ENCODE peak calls at places on chromosomes 6 and 20, in four cellular contexts. One of them, this sample, is unnamed.

GRCh38 chr20:53338716-53339115 is 254.9 kb downstream of the ZNF217 start:
- DNase-seq in GM12878: no peak
- DNase-seq in SK-N-SH: no peak
- DNase-seq in HepG2: no peak
- DNase-seq in this sample: no peak

GRCh38 chr6:113526553-113526952 is 330.6 kb upstream of the MARCKS start:
- DNase-seq in GM12878: no peak
- DNase-seq in SK-N-SH: no peak
- DNase-seq in HepG2: no peak
- DNase-seq in this sample: no peak

GRCh38 chr20:9036593-9036992 is 32.3 kb upstream of the PLCB4 start:
- DNase-seq in GM12878: no peak
- DNase-seq in SK-N-SH: no peak
- DNase-seq in HepG2: no peak
- DNase-seq in this sample: no peak

GRCh38 chr6:144411506-144412165 is 126.5 kb downstream of the UTRN start:
- DNase-seq in GM12878: no peak
- DNase-seq in SK-N-SH: no peak
- DNase-seq in HepG2: no peak
- DNase-seq in this sample: no peak

GRCh38 chr6:33316603-33317417 is 734 bp downstream of the ZBTB22 start:
- DNase-seq in GM12878: no peak
- DNase-seq in SK-N-SH: peak; percentile 40
- DNase-seq in HepG2: no peak
- DNase-seq in this sample: no peak

GRCh38 chr6:88650029-88650619 is 313.3 kb downstream of the RNGTT start:
- DNase-seq in GM12878: peak; percentile 97
- DNase-seq in SK-N-SH: no peak
- DNase-seq in HepG2: no peak
- DNase-seq in this sample: no peak

GRCh38 chr6:36730424-36731380 is 33.1 kb downstream of the RAB44 start:
- DNase-seq in GM12878: no peak
- DNase-seq in SK-N-SH: no peak
- DNase-seq in HepG2: no peak
- DNase-seq in this sample: no peak

GRCh38 chr20:34150616-34151015 is 38.6 kb upstream of the EIF2S2 start:
- DNase-seq in GM12878: no peak
- DNase-seq in SK-N-SH: no peak
- DNase-seq in HepG2: no peak
- DNase-seq in this sample: no peak

GRCh38 chr6:12538881-12539357 is 177.6 kb upstream of the PHACTR1 start:
- DNase-seq in GM12878: no peak
- DNase-seq in SK-N-SH: no peak
- DNase-seq in HepG2: peak; percentile 79
- DNase-seq in this sample: peak; percentile 5

GRCh38 chr20:36093025-36093803 is 61.3 kb upstream of the EPB41L1 start:
- DNase-seq in GM12878: no peak
- DNase-seq in SK-N-SH: peak; percentile 66
- DNase-seq in HepG2: no peak
- DNase-seq in this sample: peak; percentile 82

GRCh38 chr6:135008941-135009290 is 45.7 kb downstream of the HBS1L start:
- DNase-seq in GM12878: no peak
- DNase-seq in SK-N-SH: no peak
- DNase-seq in HepG2: no peak
- DNase-seq in this sample: no peak

GRCh38 chr20:39269031-39269461 is 306.9 kb downstream of the DHX35 start:
- DNase-seq in GM12878: no peak
- DNase-seq in SK-N-SH: peak; percentile 77
- DNase-seq in HepG2: peak; percentile 29
- DNase-seq in this sample: peak; percentile 25

GRCh38 chr6:168722397-168722796 is 281.4 kb downstream of the SMOC2 start:
- DNase-seq in GM12878: no peak
- DNase-seq in SK-N-SH: no peak
- DNase-seq in HepG2: no peak
- DNase-seq in this sample: no peak

GRCh38 chr20:64133951-64134407 is 26.6 kb upstream of the NPBWR2 start:
- DNase-seq in GM12878: no peak
- DNase-seq in SK-N-SH: peak; percentile 66
- DNase-seq in HepG2: no peak
- DNase-seq in this sample: no peak

GRCh38 chr20:10648651-10649050 is 25.1 kb downstream of the JAG1 start:
- DNase-seq in GM12878: peak; percentile 28
- DNase-seq in SK-N-SH: no peak
- DNase-seq in HepG2: no peak
- DNase-seq in this sample: no peak

GRCh38 chr6:107419747-107420146 is 39.6 kb downstream of the PDSS2 start:
- DNase-seq in GM12878: no peak
- DNase-seq in SK-N-SH: no peak
- DNase-seq in HepG2: no peak
- DNase-seq in this sample: peak; percentile 5

GRCh38 chr20:54650201-54650722 is 174.9 kb downstream of the DOK5 start:
- DNase-seq in GM12878: no peak
- DNase-seq in SK-N-SH: no peak
- DNase-seq in HepG2: no peak
- DNase-seq in this sample: no peak

GRCh38 chr6:129638055-129639019 is 71.6 kb downstream of the ARHGAP18 start:
- DNase-seq in GM12878: no peak
- DNase-seq in SK-N-SH: no peak
- DNase-seq in HepG2: peak; percentile 85
- DNase-seq in this sample: peak; percentile 25

GRCh38 chr20:7627734-7628663 is 312.3 kb downstream of the HAO1 start:
- DNase-seq in GM12878: no peak
- DNase-seq in SK-N-SH: no peak
- DNase-seq in HepG2: no peak
- DNase-seq in this sample: no peak

GRCh38 chr6:169859978-169860703 is 108.7 kb downstream of the ERMARD start:
- DNase-seq in GM12878: no peak
- DNase-seq in SK-N-SH: peak; percentile 19
- DNase-seq in HepG2: no peak
- DNase-seq in this sample: no peak

GRCh38 chr6:73854998-73855718 is 159.2 kb downstream of the CD109 start:
- DNase-seq in GM12878: no peak
- DNase-seq in SK-N-SH: peak; percentile 46
- DNase-seq in HepG2: peak; percentile 46
- DNase-seq in this sample: peak; percentile 1
- TF ChIP-seq CTCF in GM12878: peak; percentile 59
- TF ChIP-seq CTCF in SK-N-SH: peak; percentile 81
- TF ChIP-seq CTCF in HepG2: peak; percentile 54
- TF ChIP-seq CTCF in this sample: peak; percentile 70

GRCh38 chr6:91860951-91861350 is 1274.1 kb upstream of the MAP3K7 start:
- DNase-seq in GM12878: no peak
- DNase-seq in SK-N-SH: no peak
- DNase-seq in HepG2: no peak
- DNase-seq in this sample: no peak
- TF ChIP-seq PBX3 in GM12878: no peak
- TF ChIP-seq PBX3 in SK-N-SH: no peak
- TF ChIP-seq PBX3 in HepG2: no peak
- TF ChIP-seq PBX3 in this sample: no peak

GRCh38 chr20:50509923-50510705 is at the start of gene PTPN1:
- DNase-seq in GM12878: peak; percentile 94
- DNase-seq in SK-N-SH: peak; percentile 98
- DNase-seq in HepG2: peak; percentile 99
- DNase-seq in this sample: peak; percentile 98
- TF ChIP-seq CTCF in GM12878: no peak
- TF ChIP-seq CTCF in SK-N-SH: no peak
- TF ChIP-seq CTCF in HepG2: peak; percentile 42
- TF ChIP-seq CTCF in this sample: no peak

GRCh38 chr6:28001751-28002150 is 44.7 kb downstream of the OR2B6 start:
- DNase-seq in GM12878: no peak
- DNase-seq in SK-N-SH: no peak
- DNase-seq in HepG2: no peak
- DNase-seq in this sample: no peak

GRCh38 chr6:28003661-28004060 is 46.6 kb downstream of the OR2B6 start:
- DNase-seq in GM12878: no peak
- DNase-seq in SK-N-SH: no peak
- DNase-seq in HepG2: no peak
- DNase-seq in this sample: no peak

GRCh38 chr6:28002181-28002580 is 45.1 kb downstream of the OR2B6 start:
- DNase-seq in GM12878: no peak
- DNase-seq in SK-N-SH: no peak
- DNase-seq in HepG2: no peak
- DNase-seq in this sample: no peak

GRCh38 chr6:28004350-28005123 is 47.5 kb downstream of the OR2B6 start:
- DNase-seq in GM12878: no peak
- DNase-seq in SK-N-SH: no peak
- DNase-seq in HepG2: no peak
- DNase-seq in this sample: no peak

GRCh38 chr6:28003059-28003458 is 46.0 kb downstream of the OR2B6 start:
- DNase-seq in GM12878: no peak
- DNase-seq in SK-N-SH: no peak
- DNase-seq in HepG2: no peak
- DNase-seq in this sample: no peak
- TF ChIP-seq PBX3 in GM12878: no peak
- TF ChIP-seq PBX3 in SK-N-SH: no peak
- TF ChIP-seq PBX3 in HepG2: no peak
- TF ChIP-seq PBX3 in this sample: no peak

GRCh38 chr6:39303425-39304153 is 10.6 kb downstream of the KCNK17 start:
- DNase-seq in GM12878: no peak
- DNase-seq in SK-N-SH: no peak
- DNase-seq in HepG2: no peak
- DNase-seq in this sample: no peak
- TF ChIP-seq CTCF in GM12878: no peak
- TF ChIP-seq CTCF in SK-N-SH: peak; percentile 29
- TF ChIP-seq CTCF in HepG2: no peak
- TF ChIP-seq CTCF in this sample: no peak

GRCh38 chr6:121848523-121849255 is 413.2 kb downstream of the GJA1 start:
- DNase-seq in GM12878: no peak
- DNase-seq in SK-N-SH: no peak
- DNase-seq in HepG2: no peak
- DNase-seq in this sample: no peak
- TF ChIP-seq PBX3 in GM12878: no peak
- TF ChIP-seq PBX3 in SK-N-SH: no peak
- TF ChIP-seq PBX3 in HepG2: no peak
- TF ChIP-seq PBX3 in this sample: no peak

DNA sequence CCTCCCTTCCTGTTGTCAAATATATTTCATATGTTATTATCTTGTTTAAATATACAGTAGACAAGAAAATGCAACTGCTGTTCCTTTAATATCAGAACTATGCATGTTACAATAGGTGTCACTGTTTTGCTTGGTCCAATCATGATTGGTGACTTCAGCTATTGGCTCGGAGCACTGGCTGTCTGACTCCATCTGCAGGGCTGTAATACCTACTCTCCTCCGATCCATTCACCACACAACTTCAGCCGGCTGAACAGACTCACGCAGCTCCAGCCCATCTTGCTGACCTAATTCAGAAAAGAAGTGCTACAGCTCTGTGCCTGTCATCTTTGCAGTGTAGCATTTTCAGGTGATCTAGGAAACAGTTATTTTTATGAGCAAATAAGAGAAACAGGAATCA is at the start of gene BTBD3:
- DNase-seq in GM12878: no peak
- DNase-seq in SK-N-SH: peak; percentile 39
- DNase-seq in HepG2: no peak
- DNase-seq in this sample: no peak
- TF ChIP-seq CTCF in GM12878: no peak
- TF ChIP-seq CTCF in SK-N-SH: no peak
- TF ChIP-seq CTCF in HepG2: no peak
- TF ChIP-seq CTCF in this sample: no peak

DNA sequence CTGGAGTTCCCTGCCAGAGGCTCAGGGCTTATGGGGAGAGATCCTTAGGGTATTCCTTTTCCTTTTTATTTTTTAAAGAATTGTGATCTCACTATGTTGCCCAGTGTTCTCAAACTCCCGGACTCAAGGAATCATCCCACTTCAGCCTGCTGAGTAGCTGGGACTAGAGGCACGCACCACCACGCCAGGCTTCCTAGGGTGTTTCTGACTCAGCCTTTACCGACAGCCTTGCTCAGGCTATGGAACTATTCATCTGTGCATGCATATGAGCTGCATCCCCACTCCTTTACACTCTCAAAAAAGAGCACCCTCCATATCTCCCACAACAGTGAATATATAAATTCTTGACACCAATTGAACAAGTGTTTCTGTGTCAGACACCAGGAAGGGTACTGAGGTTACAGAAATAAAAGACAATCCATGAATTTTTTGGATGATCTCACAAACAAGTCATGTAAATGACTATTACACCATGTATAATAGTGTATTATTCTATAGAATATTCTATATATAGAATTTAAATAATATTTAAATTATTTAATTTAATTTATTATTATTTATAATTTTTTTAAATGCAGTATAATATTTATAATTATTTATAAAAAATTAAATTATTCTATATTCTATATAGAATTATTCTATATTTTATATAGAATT is 40.5 kb upstream of the UBR2 start:
- DNase-seq in GM12878: no peak
- DNase-seq in SK-N-SH: no peak
- DNase-seq in HepG2: no peak
- DNase-seq in this sample: no peak
- TF ChIP-seq PBX3 in GM12878: no peak
- TF ChIP-seq PBX3 in SK-N-SH: no peak
- TF ChIP-seq PBX3 in HepG2: no peak
- TF ChIP-seq PBX3 in this sample: no peak

GRCh38 chr6:14710421-14710820 is 535.4 kb upstream of the JARID2 start:
- DNase-seq in GM12878: no peak
- DNase-seq in SK-N-SH: no peak
- DNase-seq in HepG2: no peak
- DNase-seq in this sample: no peak

GRCh38 chr6:14709900-14710299 is 536.0 kb upstream of the JARID2 start:
- DNase-seq in GM12878: no peak
- DNase-seq in SK-N-SH: no peak
- DNase-seq in HepG2: no peak
- DNase-seq in this sample: no peak

GRCh38 chr6:14711704-14712397 is 534.0 kb upstream of the JARID2 start:
- DNase-seq in GM12878: no peak
- DNase-seq in SK-N-SH: no peak
- DNase-seq in HepG2: no peak
- DNase-seq in this sample: no peak

GRCh38 chr6:14713008-14713452 is 532.8 kb upstream of the JARID2 start:
- DNase-seq in GM12878: no peak
- DNase-seq in SK-N-SH: no peak
- DNase-seq in HepG2: no peak
- DNase-seq in this sample: peak; percentile 21

GRCh38 chr6:14711056-14711703 is 534.7 kb upstream of the JARID2 start:
- DNase-seq in GM12878: no peak
- DNase-seq in SK-N-SH: peak; percentile 25
- DNase-seq in HepG2: peak; percentile 28
- DNase-seq in this sample: peak; percentile 19
- TF ChIP-seq CTCF in GM12878: peak; percentile 77
- TF ChIP-seq CTCF in SK-N-SH: peak; percentile 48
- TF ChIP-seq CTCF in HepG2: peak; percentile 57
- TF ChIP-seq CTCF in this sample: peak; percentile 20

DNA sequence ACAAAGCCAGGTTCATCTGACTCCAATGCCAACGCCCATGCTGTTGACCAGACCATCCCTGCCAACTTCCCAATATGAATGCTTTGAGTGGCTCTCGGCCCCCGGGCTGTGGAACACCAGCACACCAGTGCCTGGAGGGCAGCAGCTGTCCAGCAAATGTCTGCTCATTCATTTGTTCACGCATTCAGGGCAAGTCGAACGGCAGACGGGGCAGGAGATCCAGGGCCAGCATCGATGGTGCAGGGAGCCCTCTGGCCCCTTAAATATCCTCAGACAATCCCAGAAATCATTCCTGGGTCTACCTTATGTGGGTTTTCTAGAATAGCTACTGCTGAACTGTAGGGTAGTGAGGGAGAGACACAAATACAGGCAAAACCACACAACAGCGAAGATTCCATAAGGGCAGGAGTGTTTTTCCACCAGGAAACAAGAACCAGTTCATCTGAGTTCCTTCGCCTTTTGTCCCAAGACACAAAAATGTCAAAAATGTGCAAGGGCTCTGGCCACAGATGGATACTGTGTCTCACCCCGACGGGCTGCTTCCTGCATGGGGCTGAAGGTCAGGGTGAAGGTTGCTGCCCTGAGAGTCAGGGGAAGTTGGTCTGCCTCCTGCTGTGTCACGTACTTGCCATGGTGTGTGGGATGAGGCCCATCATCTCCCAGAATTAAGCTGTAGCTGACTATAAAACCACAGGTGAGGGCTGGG is 15.5 kb downstream of the RIPOR3 start:
- DNase-seq in GM12878: no peak
- DNase-seq in SK-N-SH: no peak
- DNase-seq in HepG2: peak; percentile 93
- DNase-seq in this sample: no peak
- TF ChIP-seq PBX3 in GM12878: no peak
- TF ChIP-seq PBX3 in SK-N-SH: no peak
- TF ChIP-seq PBX3 in HepG2: no peak
- TF ChIP-seq PBX3 in this sample: no peak

This sample was measured in A549.